ENCODE peak calls at places on chromosome 7, in four cellular contexts. O, H, L and M are unnamed samples.

GRCh38 chr7:142584765-142585164 is 164.5 kb upstream of the PRSS1 start:
- DNase-seq in O (no peak), H (no peak), L (no peak), M (no peak)

GRCh38 chr7:86158111-86158510 is 485.6 kb upstream of the GRM3 start:
- DNase-seq in O (no peak), H (no peak), L (no peak), M (no peak)

GRCh38 chr7:146116452-146117219 is at the start of gene CNTNAP2:
- DNase-seq in O (no peak), H (no peak), L (no peak), M (no peak)

GRCh38 chr7:151207315-151207714 is 3.0 kb downstream of the H2BK1 start:
- DNase-seq in O (no peak), H (no peak), L (no peak), M (no peak)

GRCh38 chr7:98210513-98211220 is 572 bp upstream of the BHLHA15 start:
- DNase-seq in O (no peak), H (no peak), L (no peak), M (no peak)

GRCh38 chr7:22361795-22362194 is 4.8 kb upstream of the RAPGEF5 start:
- DNase-seq in O (no peak), H (no peak), L (no peak), M (no peak)

GRCh38 chr7:33873518-33873917 is 31.8 kb upstream of the BMPER start:
- DNase-seq in O (no peak), H (no peak), L (no peak), M (no peak)

GRCh38 chr7:152504816-152505215 is 69.0 kb upstream of the KMT2C start:
- DNase-seq in O (no peak), H (no peak), L (no peak), M (no peak)

GRCh38 chr7:2032876-2033407 is 199.8 kb downstream of the MAD1L1 start:
- DNase-seq in O (no peak), H (no peak), L (no peak), M (no peak)

GRCh38 chr7:151514461-151515396 is 5.0 kb downstream of the RHEB start:
- DNase-seq in O (no peak), H (no peak), L (no peak), M (no peak)

GRCh38 chr7:128916643-128916915 is 6.1 kb upstream of the KCP start:
- DNase-seq in O (no peak), H (no peak), L (no peak), M (no peak)

GRCh38 chr7:7556852-7557251 is 9.8 kb upstream of the MIOS start:
- DNase-seq in O (no peak), H (no peak), L (no peak), M (no peak)

GRCh38 chr7:38169862-38170261 is 8.2 kb upstream of the STARD3NL start:
- DNase-seq in O (no peak), H (no peak), L (peak), M (peak)

GRCh38 chr7:104625956-104626355 is 297.6 kb downstream of the LHFPL3 start:
- DNase-seq in O (no peak), H (no peak), L (no peak), M (no peak)

GRCh38 chr7:126040114-126041045 is 1110.8 kb upstream of the POT1 start:
- DNase-seq in O (no peak), H (no peak), L (no peak), M (no peak)

GRCh38 chr7:46515844-46516590 is 594.9 kb upstream of the IGFBP3 start:
- DNase-seq in O (no peak), H (no peak), L (no peak), M (no peak)

GRCh38 chr7:138400400-138400886 is 59.6 kb upstream of the TRIM24 start:
- DNase-seq in O (peak), H (no peak), L (no peak), M (peak)

GRCh38 chr7:43876266-43876665 is 6.9 kb upstream of the MRPS24 start:
- DNase-seq in O (no peak), H (no peak), L (no peak), M (peak)

GRCh38 chr7:50359995-50360925 is 55.7 kb downstream of the IKZF1 start:
- DNase-seq in O (peak), H (no peak), L (no peak), M (no peak)

GRCh38 chr7:36970551-36971514 is 246.5 kb upstream of the AOAH start:
- DNase-seq in O (no peak), H (no peak), L (no peak), M (no peak)

GRCh38 chr7:92754756-92755581 is 81.4 kb downstream of the CDK6 start:
- DNase-seq in O (peak), H (no peak), L (no peak), M (peak)

GRCh38 chr7:130294314-130294713 is 1.4 kb downstream of the CPA4 start:
- DNase-seq in O (no peak), H (no peak), L (no peak), M (no peak)

GRCh38 chr7:100963874-100964273 is 5.5 kb upstream of the MUC12 start:
- DNase-seq in O (no peak), H (no peak), L (no peak), M (no peak)

DNA sequence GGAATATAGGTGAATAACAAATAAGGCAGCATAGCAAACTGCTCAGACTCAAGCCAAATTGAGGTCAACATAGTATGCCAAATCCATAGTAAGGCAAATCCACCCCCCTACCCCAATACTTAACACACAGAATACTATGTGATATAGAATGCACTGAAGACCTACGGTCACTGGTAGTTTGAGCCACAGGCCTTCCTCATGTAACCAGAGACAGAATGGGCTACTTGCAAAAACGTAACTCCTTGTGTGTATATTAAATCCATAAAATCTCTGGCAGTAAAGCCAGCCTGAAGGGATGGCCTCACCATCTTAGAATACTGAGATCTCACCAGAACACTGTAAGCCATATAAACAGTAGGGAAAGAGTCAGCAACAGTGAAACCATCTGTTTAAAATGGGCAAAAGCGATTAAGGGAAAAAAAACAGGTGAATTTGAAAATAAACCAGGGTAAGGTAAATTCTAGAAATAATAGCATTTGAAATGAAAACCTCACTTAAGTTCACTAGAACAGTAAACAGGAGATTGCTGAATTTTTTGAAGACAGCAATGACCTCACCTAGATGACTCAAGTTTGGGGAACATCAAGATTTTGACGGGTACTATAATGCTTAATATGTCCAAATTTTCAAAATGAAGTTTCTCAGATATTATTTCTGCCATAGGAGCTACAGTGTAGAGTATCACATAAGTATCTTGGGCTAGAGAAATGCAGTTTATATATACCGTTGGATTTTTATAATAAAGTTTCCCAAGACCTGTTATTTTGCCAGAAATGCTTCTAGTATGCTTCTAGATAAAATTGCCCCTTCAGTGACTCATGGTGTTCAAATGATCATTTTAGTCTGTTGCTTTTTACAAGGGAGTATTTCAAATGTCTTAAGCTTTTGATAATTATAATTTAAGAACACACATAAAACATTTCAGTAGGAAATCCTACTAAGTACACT is 13.9 kb downstream of the HNRNPA2B1 start:
- DNase-seq in O (no peak), H (no peak), L (no peak), M (no peak)
- TF ChIP-seq SPI1 in O (no peak), H (no peak), L (no peak), M (no peak)

GRCh38 chr7:40457776-40458480 is 323.1 kb downstream of the SUGCT start:
- DNase-seq in O (no peak), H (no peak), L (no peak), M (no peak)

GRCh38 chr7:40463449-40463848 is 328.6 kb downstream of the SUGCT start:
- DNase-seq in O (no peak), H (no peak), L (no peak), M (no peak)
- TF ChIP-seq SPI1 in O (no peak), H (no peak), L (no peak), M (no peak)

GRCh38 chr7:80218723-80219122 is 84.1 kb downstream of the GNAI1 start:
- DNase-seq in O (no peak), H (no peak), L (no peak), M (no peak)
- TF ChIP-seq SPI1 in O (no peak), H (no peak), L (no peak), M (no peak)

GRCh38 chr7:112448891-112449290 is 1.4 kb upstream of the IFRD1 start:
- DNase-seq in O (no peak), H (no peak), L (no peak), M (no peak)

GRCh38 chr7:112449902-112450806 is at the start of gene IFRD1:
- DNase-seq in O (peak), H (peak), L (peak), M (peak)

GRCh38 chr7:112450807-112451661 is 774 bp downstream of the IFRD1 start:
- DNase-seq in O (peak), H (peak), L (peak), M (peak)

GRCh38 chr7:112448376-112448775 is 1.9 kb upstream of the IFRD1 start:
- DNase-seq in O (no peak), H (no peak), L (no peak), M (no peak)

DNA sequence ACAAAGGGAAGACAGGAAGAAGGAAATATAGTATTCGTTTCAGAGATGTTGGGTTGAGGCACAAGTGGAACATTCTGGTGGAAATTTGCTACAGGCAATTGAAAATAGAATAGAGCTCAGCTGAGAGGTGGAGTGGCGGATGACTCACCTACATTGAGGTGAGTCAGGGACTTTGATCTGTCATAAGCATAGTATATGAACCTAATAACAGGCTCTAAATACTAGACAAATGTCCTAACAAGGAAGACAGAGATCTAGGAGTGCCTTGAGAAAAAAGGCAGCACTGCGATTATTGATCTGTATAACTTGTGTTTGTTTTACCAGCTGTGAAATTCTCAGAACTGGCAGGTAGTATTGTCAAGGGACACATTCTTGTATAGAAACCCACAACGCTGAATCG is 907 bp upstream of the IFRD1 start:
- DNase-seq in O (peak), H (no peak), L (no peak), M (no peak)
- TF ChIP-seq SPI1 in O (no peak), H (no peak), L (no peak), M (no peak)

GRCh38 chr7:149607683-149608082 is 110.1 kb upstream of the ZNF746 start:
- DNase-seq in O (no peak), H (no peak), L (no peak), M (no peak)
- TF ChIP-seq SPI1 in O (no peak), H (no peak), L (no peak), M (no peak)

GRCh38 chr7:132348341-132348740 is 227.9 kb downstream of the PLXNA4 start:
- DNase-seq in O (no peak), H (no peak), L (no peak), M (no peak)
- TF ChIP-seq SPI1 in O (no peak), H (no peak), L (no peak), M (no peak)

DNA sequence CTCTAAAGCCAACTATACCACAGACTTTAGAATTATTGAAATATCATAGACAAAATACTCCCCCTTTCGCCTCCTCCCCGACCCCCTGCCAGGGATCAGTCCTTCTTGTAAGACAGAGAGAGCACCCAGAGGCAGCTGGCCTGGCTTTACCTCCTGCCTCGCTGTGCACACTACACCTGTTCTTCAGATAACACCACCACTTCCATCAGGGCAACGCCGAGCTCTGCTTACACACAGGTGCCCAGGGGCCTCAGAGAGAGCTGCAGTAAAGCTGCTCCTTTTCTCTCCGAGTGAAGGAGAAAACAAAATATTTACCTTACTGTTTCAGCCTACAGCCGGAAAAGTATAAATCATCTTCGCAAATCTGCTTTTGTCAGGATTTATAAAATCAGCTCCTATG is 80.8 kb downstream of the HIPK2 start:
- DNase-seq in O (no peak), H (no peak), L (no peak), M (no peak)
- TF ChIP-seq SPI1 in O (no peak), H (no peak), L (no peak), M (no peak)